ENCODE peak calls at places on chromosomes 1 and 21, in six cellular contexts. G is HL-60, B is upper lobe of right lung, Q is fibroblast of the aortic adventitia, J is hepatocyte, U is adrenal gland. V is an unnamed sample.
A peak's percentile ranks its signal among the peaks of the same experiment; 100 is the strongest.

GRCh38 chr1:9294910-9295636 is 2.4 kb downstream of the SPSB1 start:
- DNase-seq in G (no peak), B (no peak), Q (peak; percentile 79), J (peak; percentile 61), U (no peak), V (no peak)

GRCh38 chr1:96865731-96866684 is 144.4 kb downstream of the PTBP2 start:
- DNase-seq in G (no peak), B (no peak), Q (peak; percentile 99), J (peak; percentile 54), U (no peak), V (no peak)

GRCh38 chr1:207997486-207998268 is 86.8 kb upstream of the CD34 start:
- DNase-seq in G (peak; percentile 49), B (peak; percentile 70), Q (peak; percentile 81), J (peak; percentile 88), U (peak; percentile 76), V (peak; percentile 80)

GRCh38 chr1:115710859-115711624 is 57.5 kb downstream of the CASQ2 start:
- DNase-seq in G (no peak), B (no peak), Q (no peak), J (peak; percentile 76), U (no peak), V (no peak)

GRCh38 chr1:13546791-13547190 is 33.0 kb upstream of the LRRC38 start:
- DNase-seq in G (no peak), B (no peak), Q (no peak), J (no peak), U (no peak), V (no peak)

GRCh38 chr1:116911779-116912469 is 2.2 kb downstream of the PTGFRN start:
- DNase-seq in G (no peak), B (no peak), Q (no peak), J (no peak), U (no peak), V (no peak)

GRCh38 chr1:4681026-4681425 is 26.6 kb downstream of the AJAP1 start:
- DNase-seq in G (no peak), B (no peak), Q (no peak), J (no peak), U (no peak), V (no peak)

GRCh38 chr1:40107290-40107959 is 10.4 kb upstream of the PPT1 start:
- DNase-seq in G (no peak), B (no peak), Q (no peak), J (peak; percentile 48), U (no peak), V (no peak)

GRCh38 chr1:163824006-163824405 is 502.3 kb downstream of the NUF2 start:
- DNase-seq in G (no peak), B (no peak), Q (peak; percentile 97), J (no peak), U (peak; percentile 39), V (peak; percentile 17)

DNA sequence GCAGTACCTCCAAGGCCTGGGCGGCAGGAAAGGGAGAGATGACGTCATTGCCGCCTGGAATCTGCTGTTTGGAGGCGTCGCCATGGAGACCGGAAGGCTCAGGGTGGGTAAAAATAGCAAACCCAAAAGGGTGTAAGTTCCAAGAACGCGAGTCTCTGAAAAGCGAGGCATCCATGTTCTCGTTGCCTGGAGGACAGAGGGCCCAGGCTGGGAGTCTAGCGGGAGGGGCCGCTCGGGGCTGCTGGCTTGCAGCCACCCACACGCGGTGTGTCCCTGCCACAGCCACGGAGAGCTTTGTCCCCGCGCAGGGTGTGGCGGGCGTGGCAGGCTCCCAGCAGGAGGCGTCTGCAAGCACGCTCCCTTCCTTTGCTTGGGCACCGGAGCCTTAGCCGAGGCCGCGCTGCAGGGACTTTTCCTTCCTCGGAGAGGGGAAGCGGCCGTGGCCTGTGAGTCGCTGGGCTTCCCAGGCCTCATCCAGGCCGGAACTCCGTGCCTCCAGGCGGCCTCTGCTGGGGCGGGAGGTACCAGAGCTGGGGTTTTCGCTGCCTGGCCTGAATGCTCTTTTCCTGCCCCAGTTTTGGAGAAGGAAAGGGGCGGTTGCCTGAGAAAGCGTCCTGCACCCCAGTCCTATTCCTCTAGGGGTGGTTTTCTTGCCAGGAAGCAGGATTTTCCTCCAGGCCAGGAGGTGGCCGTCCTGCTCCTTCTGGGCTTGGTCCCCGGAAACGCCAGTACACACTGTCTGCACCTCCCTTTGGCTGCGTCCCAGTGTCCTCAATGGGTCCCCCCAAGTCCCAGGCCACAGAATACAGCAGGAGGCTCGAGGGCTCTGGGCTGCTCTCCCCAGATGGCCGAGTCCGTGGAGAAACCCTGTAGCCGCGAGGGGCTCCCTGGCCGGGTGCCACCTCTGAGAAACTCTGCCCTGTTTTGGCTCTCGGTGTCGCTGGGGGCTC is 15.3 kb upstream of the SKI start:
- DNase-seq in G (peak; percentile 61), B (peak; percentile 93), Q (peak; percentile 98), J (peak; percentile 95), U (peak; percentile 91), V (peak; percentile 94)
- H3K4me3 ChIP-seq in G (no peak overlapping the region), B (peak overlapping the region; percentile 30), Q (peak overlapping the region; percentile 48), J (no peak overlapping the region), U (no peak overlapping the region), V (peak overlapping the region; percentile 36)

GRCh38 chr21:26404288-26404687 is 168.8 kb downstream of the CYYR1 start:
- DNase-seq in G (no peak), B (no peak), Q (no peak), J (no peak), U (no peak), V (no peak)

GRCh38 chr21:26405735-26406361 is 167.2 kb downstream of the CYYR1 start:
- DNase-seq in G (no peak), B (no peak), Q (peak; percentile 79), J (peak; percentile 48), U (peak; percentile 19), V (no peak)

GRCh38 chr21:26405071-26405470 is 168.0 kb downstream of the CYYR1 start:
- DNase-seq in G (no peak), B (no peak), Q (peak; percentile 37), J (peak; percentile 21), U (no peak), V (no peak)

GRCh38 chr21:26412831-26413329 is 160.2 kb downstream of the CYYR1 start:
- DNase-seq in G (no peak), B (no peak), Q (no peak), J (no peak), U (no peak), V (no peak)

DNA sequence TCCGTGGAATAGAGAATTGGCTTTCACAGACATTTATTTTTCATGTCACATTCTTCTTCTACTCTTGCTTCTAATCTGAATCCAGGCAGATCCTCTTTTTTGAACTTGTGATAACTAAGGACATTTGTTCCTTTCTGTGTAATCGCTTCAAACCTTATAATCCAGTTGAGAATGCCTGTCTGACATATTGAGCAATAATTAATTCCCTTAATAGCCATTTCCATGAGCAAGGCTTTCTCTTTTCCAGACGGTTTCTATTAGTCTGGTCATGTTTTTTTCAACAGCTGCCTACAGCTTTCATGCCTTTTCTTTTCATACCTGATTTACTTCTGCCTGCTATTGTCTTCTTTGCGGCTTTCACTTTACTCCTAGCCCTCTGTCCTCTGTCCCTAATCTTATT is 163.4 kb downstream of the CYYR1 start:
- DNase-seq in G (no peak), B (no peak), Q (no peak), J (no peak), U (no peak), V (no peak)
- H3K4me3 ChIP-seq in G (no peak overlapping the region), B (no peak overlapping the region), Q (no peak overlapping the region), J (no peak overlapping the region), U (no peak overlapping the region), V (no peak overlapping the region)

GRCh38 chr1:247857069-247857985 is at the start of gene TRIM58:
- DNase-seq in G (peak; percentile 29), B (peak; percentile 66), Q (no peak), J (no peak), U (no peak), V (no peak)

GRCh38 chr1:247854899-247855545 is 2.0 kb upstream of the TRIM58 start:
- DNase-seq in G (no peak), B (no peak), Q (no peak), J (no peak), U (no peak), V (no peak)

GRCh38 chr1:247862756-247863155 is 5.8 kb downstream of the TRIM58 start:
- DNase-seq in G (no peak), B (no peak), Q (no peak), J (no peak), U (no peak), V (no peak)

GRCh38 chr1:247855911-247856310 is 1.1 kb upstream of the TRIM58 start:
- DNase-seq in G (no peak), B (no peak), Q (no peak), J (no peak), U (no peak), V (no peak)

DNA sequence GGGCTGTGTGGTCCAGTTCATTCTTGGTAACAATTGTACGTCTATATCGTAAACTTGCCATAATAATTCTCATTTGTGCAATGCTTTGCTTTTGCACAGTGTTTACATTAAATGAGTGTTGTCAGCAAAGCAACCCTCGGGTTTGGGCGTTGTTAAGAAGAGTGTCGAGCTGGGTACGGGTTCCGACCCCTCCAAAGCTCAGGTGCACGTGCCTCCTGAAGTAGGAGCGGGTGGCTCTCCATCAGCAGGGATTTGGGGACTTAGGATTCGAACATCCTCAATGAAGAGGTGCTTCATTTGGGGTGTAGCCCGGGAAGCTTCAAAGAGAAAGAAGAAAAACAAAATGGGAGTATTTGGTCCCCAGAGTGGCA is 984 bp downstream of the TRIM58 start:
- DNase-seq in G (no peak), B (no peak), Q (no peak), J (no peak), U (no peak), V (no peak)
- H3K4me3 ChIP-seq in G (no peak overlapping the region), B (peak overlapping the region; percentile 41), Q (no peak overlapping the region), J (no peak overlapping the region), U (no peak overlapping the region), V (peak overlapping the region; percentile 39)

GRCh38 chr1:31762726-31763670 is 1.1 kb downstream of the ADGRB2 start:
- DNase-seq in G (peak; percentile 51), B (peak; percentile 80), Q (no peak), J (peak; percentile 90), U (peak; percentile 36), V (peak; percentile 46)
- H3K4me3 ChIP-seq in G (peak overlapping the region; percentile 16), B (peak overlapping the region; percentile 45), Q (peak overlapping the region; percentile 67), J (peak overlapping the region; percentile 82), U (no peak overlapping the region), V (peak overlapping the region; percentile 43)